ENCODE peak calls at places on chromosomes 7 and 10, in six cellular contexts. H, E, X, Z, D and A are unnamed samples.

GRCh38 chr10:99709480-99710229 is 22.3 kb downstream of the COX15 start:
- DNase-seq in H (no peak), E (peak), X (peak), Z (peak), D (peak), A (peak)

GRCh38 chr7:85031475-85031874 is 155.4 kb downstream of the SEMA3D start:
- DNase-seq in H (no peak), E (no peak), X (no peak), Z (no peak), D (no peak), A (no peak)

GRCh38 chr7:90351987-90352386 is 5.5 kb downstream of the GTPBP10 start:
- DNase-seq in H (no peak), E (no peak), X (no peak), Z (no peak), D (no peak), A (no peak)

GRCh38 chr7:2248984-2249694 is 7.1 kb downstream of the NUDT1 start:
- DNase-seq in H (peak), E (peak), X (peak), Z (peak), D (peak), A (peak)

GRCh38 chr7:1566687-1567081 is 3.1 kb downstream of the PSMG3 start:
- DNase-seq in H (peak), E (no peak), X (no peak), Z (no peak), D (no peak), A (no peak)

GRCh38 chr10:101237080-101237817 is 8.0 kb upstream of the LBX1 start:
- DNase-seq in H (no peak), E (peak), X (peak), Z (no peak), D (no peak), A (no peak)

GRCh38 chr7:120996333-120996982 is 7.9 kb downstream of the CPED1 start:
- DNase-seq in H (peak), E (no peak), X (peak), Z (peak), D (no peak), A (peak)

GRCh38 chr10:128386231-128386630 is 260.0 kb upstream of the MKI67 start:
- DNase-seq in H (no peak), E (no peak), X (no peak), Z (no peak), D (no peak), A (no peak)

GRCh38 chr7:43558071-43558470 is 24.8 kb upstream of the STK17A start:
- DNase-seq in H (no peak), E (no peak), X (no peak), Z (no peak), D (no peak), A (no peak)

GRCh38 chr10:118209215-118209614 is 132.9 kb downstream of the FAM204A start:
- DNase-seq in H (no peak), E (no peak), X (no peak), Z (no peak), D (no peak), A (no peak)

GRCh38 chr7:25887795-25888559 is 264.0 kb upstream of the NFE2L3 start:
- DNase-seq in H (no peak), E (no peak), X (no peak), Z (no peak), D (no peak), A (no peak)

DNA sequence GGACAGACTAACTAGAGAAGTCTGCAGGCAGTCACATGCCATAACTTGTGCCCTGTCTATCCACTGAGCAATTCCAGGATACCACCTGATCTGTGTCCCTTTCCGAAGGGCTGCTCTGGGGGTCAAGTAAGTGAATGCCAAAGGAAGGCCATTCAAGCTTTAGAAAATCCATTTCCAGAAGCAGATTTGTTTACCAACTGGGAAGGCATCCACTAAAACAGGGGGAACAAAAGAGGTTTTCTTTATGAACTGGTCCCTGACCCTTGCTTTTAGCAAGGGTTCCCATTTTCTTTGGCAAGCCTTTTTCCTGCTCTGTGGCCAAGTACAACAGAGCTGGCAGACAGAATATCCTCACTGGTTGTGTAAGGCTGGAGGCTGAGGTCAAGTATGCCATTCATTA is 36.5 kb downstream of the ITPRID1 start:
- DNase-seq in H (no peak), E (no peak), X (no peak), Z (no peak), D (no peak), A (no peak)
- TF ChIP-seq CTCF in H (no peak), E (no peak), X (no peak), Z (no peak), D (no peak), A (no peak)

GRCh38 chr7:78400038-78400437 is 601.5 kb downstream of the PHTF2 start:
- DNase-seq in H (no peak), E (peak), X (no peak), Z (no peak), D (no peak), A (no peak)
- TF ChIP-seq CTCF in H (no peak), E (no peak), X (no peak), Z (no peak), D (no peak), A (no peak)

GRCh38 chr7:116828281-116828680 is 34.1 kb upstream of the CAPZA2 start:
- DNase-seq in H (no peak), E (peak), X (no peak), Z (no peak), D (no peak), A (no peak)
- TF ChIP-seq CTCF in H (no peak), E (peak), X (no peak), Z (no peak), D (no peak), A (no peak)

GRCh38 chr7:127710635-127711034 is 58.6 kb downstream of the SND1 start:
- DNase-seq in H (no peak), E (no peak), X (peak), Z (no peak), D (no peak), A (no peak)
- TF ChIP-seq CTCF in H (no peak), E (peak), X (no peak), Z (no peak), D (no peak), A (no peak)

GRCh38 chr7:132618956-132619305 is 42.7 kb upstream of the PLXNA4 start:
- DNase-seq in H (no peak), E (no peak), X (peak), Z (no peak), D (no peak), A (peak)

GRCh38 chr7:132613737-132614136 is 37.5 kb upstream of the PLXNA4 start:
- DNase-seq in H (no peak), E (no peak), X (no peak), Z (no peak), D (no peak), A (no peak)

GRCh38 chr7:132618271-132618955 is 42.1 kb upstream of the PLXNA4 start:
- DNase-seq in H (no peak), E (peak), X (no peak), Z (no peak), D (no peak), A (no peak)

GRCh38 chr7:132611056-132611455 is 34.8 kb upstream of the PLXNA4 start:
- DNase-seq in H (no peak), E (no peak), X (no peak), Z (no peak), D (no peak), A (no peak)

DNA sequence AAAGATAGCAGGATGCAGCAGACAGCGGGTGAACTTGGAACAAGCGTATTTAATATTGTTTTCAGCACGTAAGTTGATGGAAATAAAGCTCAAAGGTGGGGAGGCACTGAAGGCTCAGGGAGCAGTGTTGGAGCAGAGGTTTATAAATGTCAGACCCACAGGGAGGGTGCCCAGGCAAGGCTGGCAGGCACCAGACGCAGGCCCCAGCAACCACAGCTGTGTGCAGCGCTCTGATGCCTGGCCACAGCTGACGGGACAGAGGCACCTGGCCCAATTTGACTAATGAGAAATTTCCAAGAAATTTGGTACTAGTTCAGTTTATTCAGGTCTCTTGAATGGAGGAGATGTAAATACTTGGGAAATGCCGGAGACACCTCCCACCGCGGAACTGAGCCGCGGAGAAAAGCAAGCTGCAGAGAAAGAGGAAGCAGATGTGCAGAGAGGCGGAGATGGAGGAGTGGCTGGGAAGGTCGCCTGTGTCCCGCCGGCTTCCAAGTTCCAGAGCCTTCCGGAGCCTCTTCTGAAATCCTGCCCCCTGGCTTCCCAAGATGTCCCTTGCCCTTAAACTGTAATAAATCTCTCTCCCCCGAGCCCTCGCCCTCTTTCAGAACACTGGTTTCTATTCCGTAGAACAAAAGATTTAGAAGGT is 38.3 kb upstream of the PLXNA4 start:
- DNase-seq in H (peak), E (peak), X (peak), Z (peak), D (peak), A (peak)
- TF ChIP-seq CTCF in H (peak), E (peak), X (peak), Z (no peak), D (no peak), A (peak)